ENCODE peak calls at places on chromosomes 6 and 20, in seven cellular contexts. L, S, R, U, G, I and D are unnamed samples.

GRCh38 chr6:167130008-167130677 is 7.2 kb downstream of the CCR6 start:
- DNase-seq in R (no peak), U (no peak), G (no peak), S (no peak), L (no peak), I (no peak), D (no peak)

GRCh38 chr6:137378100-137378390 is 116.1 kb downstream of the OLIG3 start:
- DNase-seq in S (no peak), G (no peak), L (no peak), R (no peak), U (no peak), I (no peak), D (no peak)

GRCh38 chr6:64280569-64280968 is 645.0 kb downstream of the PHF3 start:
- DNase-seq in R (no peak), U (peak), I (no peak), G (peak), L (no peak), S (no peak), D (peak)

GRCh38 chr6:73388800-73389512 is 5.7 kb upstream of the DDX43 start:
- DNase-seq in S (peak), I (no peak), G (peak), U (peak), R (peak), L (peak), D (peak)

GRCh38 chr20:478949-479429 is 16.7 kb upstream of the TBC1D20 start:
- DNase-seq in I (no peak), L (no peak), G (peak), S (peak), U (peak), R (no peak), D (peak)

GRCh38 chr20:35312348-35312747 is 20.1 kb upstream of the FAM83C start:
- DNase-seq in I (no peak), S (peak), G (peak), U (no peak), R (no peak), L (no peak), D (peak)

GRCh38 chr20:25178563-25179438 is 16.7 kb upstream of the ENTPD6 start:
- DNase-seq in R (no peak), G (peak), L (no peak), S (peak), I (no peak), U (peak), D (peak)

GRCh38 chr6:163320402-163320801 is 94.1 kb upstream of the QKI start:
- DNase-seq in L (no peak), S (no peak), U (no peak), R (no peak), G (no peak), I (no peak), D (no peak)

GRCh38 chr20:4006640-4007039 is 8.7 kb downstream of the RNF24 start:
- DNase-seq in L (no peak), I (no peak), S (no peak), U (no peak), G (peak), R (no peak), D (no peak)

GRCh38 chr6:154399097-154399496 is 42.5 kb upstream of the IPCEF1 start:
- DNase-seq in L (no peak), G (peak), U (no peak), S (peak), R (no peak), I (no peak), D (no peak)

GRCh38 chr20:63626424-63627128 is at the start of gene GMEB2:
- DNase-seq in I (no peak), R (peak), S (no peak), U (peak), L (no peak), G (peak), D (peak)

GRCh38 chr20:45445805-45446562 is 23.6 kb upstream of the WFDC2 start:
- DNase-seq in R (peak), S (peak), I (no peak), G (peak), U (peak), L (peak), D (peak)

GRCh38 chr6:37323568-37323967 is 30.2 kb upstream of the RNF8 start:
- DNase-seq in U (no peak), R (no peak), L (no peak), S (peak), G (peak), I (no peak), D (no peak)

GRCh38 chr6:151958332-151958731 is 150.8 kb downstream of the ESR1 start:
- DNase-seq in G (peak), S (peak), I (no peak), R (no peak), U (no peak), L (no peak), D (no peak)

GRCh38 chr6:38150681-38151296 is 331.3 kb downstream of the ZFAND3 start:
- DNase-seq in I (no peak), S (no peak), G (no peak), U (no peak), R (no peak), L (no peak), D (no peak)

GRCh38 chr6:169955796-169956493 is 204.5 kb downstream of the ERMARD start:
- DNase-seq in R (no peak), L (no peak), G (no peak), S (no peak), U (no peak), I (no peak), D (no peak)

GRCh38 chr20:37282558-37282957 is 6.9 kb upstream of the MANBAL start:
- DNase-seq in R (no peak), S (peak), U (no peak), G (peak), I (no peak), L (no peak), D (no peak)

GRCh38 chr20:7294816-7295360 is 527.4 kb downstream of the BMP2 start:
- DNase-seq in I (no peak), S (no peak), U (no peak), L (no peak), G (no peak), R (no peak), D (no peak)

GRCh38 chr20:23637282-23638221 is at the start of gene CST3:
- DNase-seq in R (no peak), L (no peak), I (no peak), G (peak), S (peak), U (peak), D (peak)

GRCh38 chr20:41854765-41855164 is 236.6 kb upstream of the CHD6 start:
- DNase-seq in S (no peak), G (peak), R (no peak), U (no peak), L (no peak), I (no peak), D (no peak)

GRCh38 chr20:2137552-2138201 is 36.0 kb downstream of the STK35 start:
- DNase-seq in S (peak), I (no peak), R (no peak), L (no peak), G (peak), U (no peak), D (no peak)

GRCh38 chr6:149566372-149567193 is at the start of gene GINM1:
- DNase-seq in L (peak), I (peak), S (peak), G (peak), R (peak), U (peak), D (peak)

GRCh38 chr6:135054238-135054574 is 416 bp downstream of the HBS1L start:
- DNase-seq in S (no peak), L (peak), U (no peak), G (no peak), I (no peak), R (no peak), D (peak)

GRCh38 chr20:44072381-44072780 is 114.6 kb downstream of the JPH2 start:
- DNase-seq in R (no peak), U (no peak), G (no peak), L (no peak), S (no peak), I (no peak), D (no peak)

GRCh38 chr6:138577151-138577915 is 78.0 kb upstream of the NHSL1 start:
- DNase-seq in S (no peak), I (no peak), L (no peak), G (no peak), R (no peak), U (no peak), D (peak)

GRCh38 chr6:159972506-159973268 is 3.8 kb downstream of the IGF2R start:
- DNase-seq in G (no peak), U (no peak), L (no peak), I (no peak), R (no peak), S (no peak), D (no peak)

GRCh38 chr6:4610256-4610655 is 165.9 kb upstream of the CDYL start:
- DNase-seq in S (peak), L (no peak), R (no peak), G (peak), I (no peak), U (no peak), D (no peak)

GRCh38 chr20:8331740-8332412 is 199.8 kb downstream of the PLCB1 start:
- DNase-seq in G (peak), L (no peak), U (no peak), R (no peak), S (peak), I (no peak), D (no peak)

GRCh38 chr20:36848078-36848660 is 27.8 kb upstream of the TLDC2 start:
- DNase-seq in R (no peak), U (peak), G (peak), S (peak), I (no peak), L (no peak), D (no peak)

GRCh38 chr6:157569543-157569942 is 188.6 kb downstream of the ZDHHC14 start:
- DNase-seq in R (no peak), L (no peak), U (no peak), I (no peak), S (no peak), G (no peak), D (no peak)

GRCh38 chr20:59019217-59019616 is at the start of gene TUBB1:
- DNase-seq in U (peak), R (no peak), G (no peak), I (no peak), L (no peak), S (no peak), D (no peak)

GRCh38 chr20:19583532-19584175 is 174.4 kb upstream of the RIN2 start:
- DNase-seq in S (peak), R (peak), U (peak), L (no peak), I (peak), G (peak), D (peak)

GRCh38 chr20:48310312-48310711 is 517.5 kb downstream of the PREX1 start:
- DNase-seq in L (no peak), I (no peak), G (no peak), R (no peak), U (peak), S (no peak), D (no peak)

GRCh38 chr6:26556263-26557070 is 18.3 kb downstream of the HMGN4 start:
- DNase-seq in I (no peak), U (no peak), G (peak), R (peak), L (no peak), S (peak), D (peak)

GRCh38 chr20:53929974-53930650 is 140.3 kb downstream of the BCAS1 start:
- DNase-seq in G (no peak), L (no peak), I (no peak), S (no peak), R (no peak), U (no peak), D (no peak)

GRCh38 chr6:35452186-35453090 is at the start of gene FANCE:
- DNase-seq in R (peak), S (peak), U (peak), G (peak), I (peak), L (peak), D (peak)

GRCh38 chr6:106099235-106099537 is 13.1 kb downstream of the PRDM1 start:
- DNase-seq in I (no peak), R (no peak), S (no peak), U (peak), G (no peak), L (no peak), D (no peak)

GRCh38 chr20:3864518-3864917 is 17.9 kb downstream of the MAVS start:
- DNase-seq in I (no peak), G (no peak), L (no peak), U (no peak), S (no peak), R (no peak), D (no peak)